ENCODE peak calls at places on chromosomes 1 and 21, in seven cellular contexts. G, V, C, L, J, W and K are unnamed samples.

GRCh38 chr1:58390051-58390450 is 156.5 kb downstream of the OMA1 start:
- DNase-seq in G (no peak), V (no peak), C (no peak), L (no peak), J (no peak), W (no peak), K (no peak)

GRCh38 chr21:14864211-14865021 is 200.4 kb downstream of the NRIP1 start:
- DNase-seq in G (peak), V (no peak), C (peak), L (no peak), J (peak), W (no peak), K (peak)

GRCh38 chr1:119363162-119363561 is 5.4 kb upstream of the HAO2 start:
- DNase-seq in G (no peak), V (no peak), C (no peak), L (no peak), J (no peak), W (no peak), K (no peak)

GRCh38 chr1:67336157-67336556 is 28.5 kb downstream of the IL12RB2 start:
- DNase-seq in G (no peak), V (no peak), C (no peak), L (no peak), J (no peak), W (no peak), K (no peak)

GRCh38 chr1:32538887-32539583 is at the start of gene ZBTB8A:
- DNase-seq in G (no peak), V (no peak), C (peak), L (peak), J (peak), W (no peak), K (peak)

GRCh38 chr1:68111804-68112436 is 61.5 kb upstream of the DIRAS3 start:
- DNase-seq in G (peak), V (no peak), C (peak), L (peak), J (no peak), W (no peak), K (no peak)

GRCh38 chr1:36328713-36329112 is 5.3 kb upstream of the EVA1B start:
- DNase-seq in G (no peak), V (no peak), C (peak), L (no peak), J (no peak), W (no peak), K (no peak)

GRCh38 chr1:11893907-11894251 is 32.3 kb downstream of the KIAA2013 start:
- DNase-seq in G (peak), V (peak), C (peak), L (no peak), J (peak), W (peak), K (peak)

GRCh38 chr1:192809286-192810252 is 730 bp downstream of the RGS2 start:
- DNase-seq in G (peak), V (peak), C (peak), L (no peak), J (peak), W (no peak), K (no peak)

GRCh38 chr1:201023517-201023902 is at the start of gene KIF21B:
- DNase-seq in G (peak), V (peak), C (peak), L (no peak), J (peak), W (peak), K (peak)

GRCh38 chr1:108661030-108661609 is at the start of gene HENMT1:
- DNase-seq in G (peak), V (peak), C (peak), L (peak), J (peak), W (peak), K (peak)

GRCh38 chr21:18840239-18840638 is 436.7 kb upstream of the TMPRSS15 start:
- DNase-seq in G (peak), V (no peak), C (no peak), L (no peak), J (no peak), W (no peak), K (no peak)